ENCODE peak calls at places on chromosomes 2 and 18, in eight cellular contexts. C, N, O, V, Y, F, Q and H are unnamed samples. For H3K4me1, the result is how much of the 10 kb centered on the place peaks cover.

GRCh38 chr2:69168144-69168813 is 155.3 kb downstream of the ANTXR1 start:
- DNase-seq in C (no peak), N (no peak), O (no peak), V (no peak), Y (no peak), F (no peak), Q (no peak), H (no peak)

GRCh38 chr2:138356178-138356577 is 145.4 kb upstream of the SPOPL start:
- DNase-seq in C (no peak), N (no peak), O (no peak), V (no peak), Y (no peak), F (no peak), Q (peak), H (no peak)

GRCh38 chr2:223868005-223868404 is 30.6 kb upstream of the AP1S3 start:
- DNase-seq in C (no peak), N (no peak), O (no peak), V (no peak), Y (no peak), F (no peak), Q (no peak), H (no peak)

GRCh38 chr2:63950414-63950813 is 68.8 kb downstream of the VPS54 start:
- DNase-seq in C (no peak), N (no peak), O (no peak), V (no peak), Y (no peak), F (no peak), Q (no peak), H (no peak)

GRCh38 chr2:147149589-147150245 is 695.1 kb upstream of the ACVR2A start:
- DNase-seq in C (no peak), N (no peak), O (no peak), V (no peak), Y (no peak), F (no peak), Q (no peak), H (no peak)

GRCh38 chr18:31723998-31724711 is 36.5 kb downstream of the SLC25A52 start:
- DNase-seq in C (peak), N (peak), O (no peak), V (peak), Y (peak), F (peak), Q (peak), H (no peak)

GRCh38 chr2:160365691-160366367 is 127.8 kb downstream of the RBMS1 start:
- DNase-seq in C (peak), N (no peak), O (no peak), V (peak), Y (no peak), F (peak), Q (peak), H (no peak)

GRCh38 chr2:9613291-9613690 is 17.5 kb downstream of the YWHAQ start:
- DNase-seq in C (no peak), N (no peak), O (no peak), V (no peak), Y (no peak), F (no peak), Q (no peak), H (no peak)

GRCh38 chr2:128092656-128093055 is 1.7 kb downstream of the UGGT1 start:
- DNase-seq in C (no peak), N (no peak), O (no peak), V (no peak), Y (no peak), F (no peak), Q (no peak), H (no peak)

GRCh38 chr2:29841386-29842004 is 79.9 kb downstream of the ALK start:
- DNase-seq in C (no peak), N (no peak), O (peak), V (no peak), Y (peak), F (no peak), Q (peak), H (no peak)

GRCh38 chr2:182503886-182504285 is 77.0 kb upstream of the PDE1A start:
- DNase-seq in C (no peak), N (no peak), O (no peak), V (no peak), Y (no peak), F (no peak), Q (no peak), H (no peak)

GRCh38 chr2:134234535-134234934 is 19.3 kb upstream of the MGAT5 start:
- DNase-seq in C (no peak), N (no peak), O (no peak), V (no peak), Y (no peak), F (no peak), Q (peak), H (no peak)

GRCh38 chr2:134232868-134233732 is 20.8 kb upstream of the MGAT5 start:
- DNase-seq in C (no peak), N (no peak), O (no peak), V (no peak), Y (no peak), F (no peak), Q (no peak), H (no peak)

GRCh38 chr2:134233733-134234135 is 20.1 kb upstream of the MGAT5 start:
- DNase-seq in C (no peak), N (no peak), O (no peak), V (no peak), Y (peak), F (no peak), Q (no peak), H (no peak)

GRCh38 chr2:134238371-134238770 is 15.5 kb upstream of the MGAT5 start:
- DNase-seq in C (no peak), N (no peak), O (no peak), V (no peak), Y (no peak), F (no peak), Q (no peak), H (no peak)

DNA sequence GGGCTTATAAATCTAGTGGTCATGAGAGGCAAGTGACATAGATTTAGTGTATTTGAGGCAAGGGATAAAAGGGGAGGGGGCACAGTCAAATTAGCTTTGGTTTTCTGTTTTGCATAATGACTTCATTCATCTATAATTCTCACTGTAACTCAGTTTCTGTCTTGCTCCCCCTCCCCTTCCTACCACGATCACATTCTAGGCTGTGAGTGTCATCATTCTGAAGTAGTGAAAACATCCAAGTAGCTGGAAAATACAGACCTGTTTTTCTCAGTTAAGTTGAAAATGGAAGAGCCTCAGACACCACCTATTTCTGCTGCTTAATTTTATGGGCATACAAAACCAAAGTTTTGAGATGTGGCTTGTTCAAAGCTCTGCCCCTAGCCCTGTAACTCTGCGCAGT is 18.1 kb upstream of the MGAT5 start:
- DNase-seq in C (no peak), N (no peak), O (no peak), V (no peak), Y (no peak), F (no peak), Q (no peak), H (no peak)
- H3K27ac ChIP-seq in C (no peak), N (no peak), O (no peak), V (no peak), Y (no peak), F (no peak), Q (no peak), H (no peak)

DNA sequence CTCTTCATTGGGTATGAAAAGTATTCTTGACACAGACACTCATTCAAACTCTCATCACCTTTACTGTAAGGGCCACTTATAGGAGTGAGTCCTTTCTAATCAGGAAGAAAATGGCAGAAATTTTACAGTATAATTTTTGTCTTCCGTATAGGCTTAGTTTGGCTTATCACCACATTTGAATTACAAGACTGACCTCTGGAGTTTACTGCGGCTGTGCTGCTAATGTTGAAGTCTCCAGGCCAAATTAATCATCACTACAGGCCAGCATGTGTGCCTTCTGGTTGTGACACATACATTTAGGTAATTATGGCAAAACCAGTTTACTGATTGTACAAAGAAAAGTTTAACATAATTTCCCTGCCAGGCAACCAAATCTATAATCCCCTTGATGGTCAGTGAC is 753.6 kb upstream of the GCFC2 start:
- DNase-seq in C (no peak), N (no peak), O (no peak), V (no peak), Y (no peak), F (no peak), Q (no peak), H (no peak)
- TF ChIP-seq CTCF in C (no peak), N (no peak), O (no peak), V (no peak), Y (no peak), F (no peak), Q (no peak), H (no peak)

DNA sequence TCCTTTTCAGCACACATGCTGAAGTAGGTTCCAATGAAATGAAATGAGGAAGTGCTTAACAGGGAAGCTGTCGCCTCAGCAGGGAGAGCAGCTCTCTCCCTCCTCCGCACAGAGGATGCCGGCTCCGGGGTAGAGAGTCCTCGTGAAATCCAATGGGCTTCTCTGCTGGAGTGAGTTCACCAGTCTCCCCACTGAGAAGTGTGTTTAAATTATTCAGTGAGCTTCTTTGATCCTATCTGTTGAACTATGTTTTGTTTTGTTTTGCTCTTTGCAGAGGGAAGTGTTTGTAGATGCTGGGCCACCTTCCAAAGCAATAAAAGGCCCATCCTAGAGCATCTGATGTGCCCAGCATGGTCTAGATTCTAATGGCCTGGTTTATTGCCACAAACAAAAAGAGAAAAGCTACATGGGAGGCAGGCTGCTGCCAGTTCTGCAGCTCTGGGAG is 6.8 kb downstream of the PPP1R7 start:
- DNase-seq in C (no peak), N (no peak), O (no peak), V (no peak), Y (no peak), F (no peak), Q (no peak), H (no peak)
- H3K4me1 ChIP-seq in C (under half), N (under half), O (under half), V (under half), Y (under half), F (under half), Q (under half), H (under half)

DNA sequence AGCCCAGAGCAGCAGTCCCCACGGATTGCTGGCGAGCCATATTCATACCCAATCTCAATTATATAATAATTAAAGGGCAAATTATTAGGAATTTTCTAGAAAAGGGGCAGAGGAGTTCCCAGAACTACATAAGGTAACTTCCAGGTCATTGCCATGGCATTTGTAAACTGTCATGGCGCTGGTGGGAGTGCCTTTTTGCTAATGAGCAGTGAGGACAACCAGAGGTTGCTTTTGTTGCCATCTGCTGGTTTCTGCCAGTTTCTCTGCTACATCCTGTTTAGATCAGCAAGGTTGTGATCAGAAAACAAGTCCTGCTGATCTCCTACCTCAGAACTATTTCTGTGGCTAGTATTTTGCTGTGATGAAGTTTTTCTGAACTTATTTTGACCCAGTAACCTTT is 159.8 kb upstream of the PIEZO2 start:
- DNase-seq in C (no peak), N (no peak), O (no peak), V (no peak), Y (no peak), F (no peak), Q (no peak), H (no peak)
- H3K27ac ChIP-seq in C (no peak), N (no peak), O (no peak), V (no peak), Y (no peak), F (no peak), Q (peak), H (no peak)

GRCh38 chr2:98823196-98824166 is 92.5 kb upstream of the MGAT4A start:
- DNase-seq in C (no peak), N (no peak), O (no peak), V (peak), Y (peak), F (no peak), Q (no peak), H (peak)

GRCh38 chr2:98825043-98825350 is 94.1 kb upstream of the MGAT4A start:
- DNase-seq in C (no peak), N (no peak), O (no peak), V (no peak), Y (no peak), F (no peak), Q (no peak), H (peak)

GRCh38 chr2:98821629-98822135 is 90.8 kb upstream of the MGAT4A start:
- DNase-seq in C (no peak), N (no peak), O (no peak), V (no peak), Y (no peak), F (no peak), Q (no peak), H (peak)

GRCh38 chr2:98824256-98825042 is 93.5 kb upstream of the MGAT4A start:
- DNase-seq in C (no peak), N (no peak), O (no peak), V (no peak), Y (no peak), F (no peak), Q (no peak), H (no peak)

GRCh38 chr2:98822301-98823164 is 91.6 kb upstream of the MGAT4A start:
- DNase-seq in C (peak), N (peak), O (no peak), V (peak), Y (peak), F (peak), Q (peak), H (peak)
- TF ChIP-seq CTCF in C (peak), N (peak), O (no peak), V (peak), Y (no peak), F (peak), Q (peak), H (peak)

GRCh38 chr2:210177769-210178168 is 6.6 kb upstream of the KANSL1L start:
- DNase-seq in C (no peak), N (no peak), O (no peak), V (no peak), Y (no peak), F (no peak), Q (no peak), H (no peak)
- H3K4me1 ChIP-seq in C (under half), N (under half), O (under half), V (under half), Y (under half), F (under half), Q (under half), H (under half)

GRCh38 chr2:105789745-105790466 is 45.2 kb downstream of the NCK2 start:
- DNase-seq in C (no peak), N (no peak), O (no peak), V (no peak), Y (no peak), F (peak), Q (no peak), H (no peak)
- H3K27ac ChIP-seq in C (peak), N (peak), O (no peak), V (peak), Y (peak), F (peak), Q (no peak), H (peak)

GRCh38 chr2:47520825-47521665 is 118.1 kb downstream of the MSH2 start:
- DNase-seq in C (peak), N (no peak), O (no peak), V (peak), Y (peak), F (peak), Q (peak), H (no peak)
- TF ChIP-seq CTCF in C (peak), N (no peak), O (peak), V (no peak), Y (peak), F (no peak), Q (peak), H (no peak)